ENCODE peak calls at places on chromosome 12, in nine cellular contexts. One of them, this sample, is unnamed.

GRCh38 chr12:48118491-48118890 is 673 bp upstream of the PFKM start:
- DNase-seq in mesendoderm: peak; percentile 22
- DNase-seq in tibial artery: no peak
- DNase-seq in brain microvascular endothelial cell: no peak
- DNase-seq in A549: no peak
- DNase-seq in osteoblast: no peak
- DNase-seq in H9: no peak
- DNase-seq in GM23338: peak; percentile 28
- DNase-seq in AG04450: no peak
- DNase-seq in this sample: no peak

GRCh38 chr12:16610006-16610520 is 4.1 kb upstream of the LMO3 start:
- DNase-seq in mesendoderm: peak; percentile 16
- DNase-seq in GM23338: no peak
- DNase-seq in A549: no peak
- DNase-seq in osteoblast: peak; percentile 3
- DNase-seq in H9: no peak
- DNase-seq in AG04450: no peak
- DNase-seq in tibial artery: no peak
- DNase-seq in brain microvascular endothelial cell: no peak
- DNase-seq in this sample: no peak

GRCh38 chr12:127628655-127629054 is 638.3 kb upstream of the TMEM132C start:
- DNase-seq in A549: no peak
- DNase-seq in H9: no peak
- DNase-seq in brain microvascular endothelial cell: peak; percentile 51
- DNase-seq in osteoblast: peak; percentile 81
- DNase-seq in GM23338: no peak
- DNase-seq in tibial artery: no peak
- DNase-seq in AG04450: no peak
- DNase-seq in mesendoderm: no peak
- DNase-seq in this sample: no peak

GRCh38 chr12:92248977-92249376 is 103.3 kb upstream of the BTG1 start:
- DNase-seq in AG04450: no peak
- DNase-seq in brain microvascular endothelial cell: no peak
- DNase-seq in osteoblast: no peak
- DNase-seq in H9: no peak
- DNase-seq in mesendoderm: no peak
- DNase-seq in GM23338: no peak
- DNase-seq in A549: no peak
- DNase-seq in tibial artery: no peak
- DNase-seq in this sample: no peak

GRCh38 chr12:50507930-50508329 is 3.1 kb downstream of the DIP2B start:
- DNase-seq in osteoblast: no peak
- DNase-seq in AG04450: no peak
- DNase-seq in tibial artery: no peak
- DNase-seq in H9: no peak
- DNase-seq in mesendoderm: no peak
- DNase-seq in brain microvascular endothelial cell: no peak
- DNase-seq in GM23338: no peak
- DNase-seq in A549: no peak
- DNase-seq in this sample: no peak

GRCh38 chr12:29148958-29149690 is at the start of gene FAR2:
- DNase-seq in mesendoderm: peak; percentile 83
- DNase-seq in tibial artery: peak; percentile 67
- DNase-seq in osteoblast: peak; percentile 91
- DNase-seq in H9: peak; percentile 67
- DNase-seq in brain microvascular endothelial cell: peak; percentile 34
- DNase-seq in A549: peak; percentile 16
- DNase-seq in AG04450: no peak
- DNase-seq in GM23338: peak; percentile 75
- DNase-seq in this sample: no peak

GRCh38 chr12:48442191-48442828 is 30.0 kb upstream of the ANP32D start:
- DNase-seq in mesendoderm: peak; percentile 36
- DNase-seq in tibial artery: no peak
- DNase-seq in A549: peak; percentile 15
- DNase-seq in AG04450: no peak
- DNase-seq in osteoblast: no peak
- DNase-seq in brain microvascular endothelial cell: no peak
- DNase-seq in H9: peak; percentile 60
- DNase-seq in GM23338: peak; percentile 41
- DNase-seq in this sample: no peak

GRCh38 chr12:77833329-77833728 is 2.6 kb downstream of the NAV3 start:
- DNase-seq in GM23338: no peak
- DNase-seq in osteoblast: no peak
- DNase-seq in brain microvascular endothelial cell: no peak
- DNase-seq in H9: no peak
- DNase-seq in A549: no peak
- DNase-seq in tibial artery: no peak
- DNase-seq in AG04450: no peak
- DNase-seq in mesendoderm: peak; percentile 2
- DNase-seq in this sample: no peak

GRCh38 chr12:104653730-104654328 is 197.1 kb downstream of the CHST11 start:
- DNase-seq in brain microvascular endothelial cell: no peak
- DNase-seq in osteoblast: no peak
- DNase-seq in tibial artery: no peak
- DNase-seq in A549: no peak
- DNase-seq in GM23338: peak; percentile 84
- DNase-seq in H9: peak; percentile 70
- DNase-seq in mesendoderm: peak; percentile 73
- DNase-seq in AG04450: no peak
- DNase-seq in this sample: no peak

GRCh38 chr12:90490355-90490754 is 464.6 kb downstream of the CCER1 start:
- DNase-seq in mesendoderm: peak; percentile 2
- DNase-seq in brain microvascular endothelial cell: no peak
- DNase-seq in H9: no peak
- DNase-seq in tibial artery: no peak
- DNase-seq in AG04450: no peak
- DNase-seq in GM23338: no peak
- DNase-seq in osteoblast: no peak
- DNase-seq in A549: no peak
- DNase-seq in this sample: no peak

GRCh38 chr12:45962553-45963325 is 27.6 kb downstream of the SCAF11 start:
- DNase-seq in GM23338: no peak
- DNase-seq in A549: no peak
- DNase-seq in osteoblast: no peak
- DNase-seq in tibial artery: no peak
- DNase-seq in brain microvascular endothelial cell: no peak
- DNase-seq in AG04450: no peak
- DNase-seq in mesendoderm: no peak
- DNase-seq in H9: no peak
- DNase-seq in this sample: no peak
- H3K27ac ChIP-seq in GM23338: no peak overlapping the region
- H3K27ac ChIP-seq in A549: no peak overlapping the region
- H3K27ac ChIP-seq in osteoblast: no peak overlapping the region
- H3K27ac ChIP-seq in tibial artery: no peak overlapping the region
- H3K27ac ChIP-seq in brain microvascular endothelial cell: no peak overlapping the region
- H3K27ac ChIP-seq in AG04450: no peak overlapping the region
- H3K27ac ChIP-seq in mesendoderm: no peak overlapping the region
- H3K27ac ChIP-seq in H9: no peak overlapping the region
- H3K27ac ChIP-seq in this sample: no peak overlapping the region

GRCh38 chr12:113099764-113100163 is 35.8 kb downstream of the RASAL1 start:
- DNase-seq in tibial artery: no peak
- DNase-seq in osteoblast: peak; percentile 47
- DNase-seq in AG04450: no peak
- DNase-seq in mesendoderm: no peak
- DNase-seq in GM23338: no peak
- DNase-seq in A549: no peak
- DNase-seq in H9: no peak
- DNase-seq in brain microvascular endothelial cell: no peak
- DNase-seq in this sample: no peak

GRCh38 chr12:113098428-113099028 is 37.0 kb downstream of the RASAL1 start:
- DNase-seq in tibial artery: peak; percentile 86
- DNase-seq in H9: peak; percentile 96
- DNase-seq in AG04450: peak; percentile 11
- DNase-seq in osteoblast: peak; percentile 99
- DNase-seq in A549: peak; percentile 95
- DNase-seq in brain microvascular endothelial cell: peak; percentile 71
- DNase-seq in mesendoderm: peak; percentile 94
- DNase-seq in GM23338: peak; percentile 95
- DNase-seq in this sample: peak; percentile 68

GRCh38 chr12:113096675-113097461 is 38.7 kb downstream of the RASAL1 start:
- DNase-seq in H9: no peak
- DNase-seq in tibial artery: no peak
- DNase-seq in GM23338: no peak
- DNase-seq in mesendoderm: no peak
- DNase-seq in brain microvascular endothelial cell: no peak
- DNase-seq in AG04450: no peak
- DNase-seq in A549: no peak
- DNase-seq in osteoblast: peak; percentile 48
- DNase-seq in this sample: no peak

GRCh38 chr12:113099364-113099763 is 36.2 kb downstream of the RASAL1 start:
- DNase-seq in tibial artery: no peak
- DNase-seq in brain microvascular endothelial cell: no peak
- DNase-seq in osteoblast: peak; percentile 84
- DNase-seq in mesendoderm: no peak
- DNase-seq in AG04450: no peak
- DNase-seq in GM23338: no peak
- DNase-seq in A549: no peak
- DNase-seq in H9: no peak
- DNase-seq in this sample: no peak

DNA sequence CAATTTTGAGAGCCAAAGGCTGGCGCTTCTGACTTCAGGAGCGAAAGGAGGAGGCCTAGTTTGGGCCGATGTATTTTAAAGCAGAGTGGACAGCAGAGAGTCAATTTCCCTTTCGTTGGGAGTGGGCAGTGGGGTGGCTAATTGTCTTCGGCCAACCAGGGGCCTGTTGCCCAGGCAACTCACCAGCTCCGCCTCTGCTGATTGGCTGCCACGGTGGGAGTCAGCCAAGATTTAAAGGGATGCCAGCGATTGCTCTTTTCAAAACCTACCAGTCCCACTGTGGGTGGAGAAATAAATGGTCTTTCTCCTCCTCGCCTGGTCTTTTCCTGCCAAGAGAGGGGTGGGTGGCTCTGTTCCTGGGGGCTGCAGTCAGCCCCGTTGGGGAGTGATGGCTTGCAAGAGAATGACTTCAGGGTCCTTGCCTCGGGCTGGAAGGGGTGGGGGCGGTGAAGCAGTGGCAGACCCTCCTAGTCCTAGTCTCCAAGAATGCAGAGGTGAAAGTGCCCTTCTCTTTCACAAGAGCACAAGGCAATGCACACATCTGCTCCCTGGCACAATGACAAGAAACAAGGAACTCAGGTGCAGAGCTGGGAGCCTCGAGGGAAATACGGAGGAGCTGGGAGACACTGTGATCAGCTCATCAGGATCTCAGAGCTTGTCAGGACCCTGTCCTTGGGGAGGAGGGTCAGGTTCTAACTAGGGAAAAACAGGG is 37.7 kb downstream of the RASAL1 start:
- DNase-seq in A549: no peak
- DNase-seq in brain microvascular endothelial cell: no peak
- DNase-seq in AG04450: no peak
- DNase-seq in H9: peak; percentile 82
- DNase-seq in mesendoderm: peak; percentile 53
- DNase-seq in tibial artery: no peak
- DNase-seq in GM23338: peak; percentile 62
- DNase-seq in osteoblast: peak; percentile 83
- DNase-seq in this sample: peak; percentile 75
- H3K27ac ChIP-seq in A549: no peak overlapping the region
- H3K27ac ChIP-seq in brain microvascular endothelial cell: no peak overlapping the region
- H3K27ac ChIP-seq in AG04450: no peak overlapping the region
- H3K27ac ChIP-seq in H9: no peak overlapping the region
- H3K27ac ChIP-seq in mesendoderm: no peak overlapping the region
- H3K27ac ChIP-seq in tibial artery: no peak overlapping the region
- H3K27ac ChIP-seq in GM23338: no peak overlapping the region
- H3K27ac ChIP-seq in osteoblast: no peak overlapping the region
- H3K27ac ChIP-seq in this sample: peak overlapping the region; percentile 81

GRCh38 chr12:131535779-131536178 is 175.1 kb upstream of the SFSWAP start:
- DNase-seq in osteoblast: no peak
- DNase-seq in H9: no peak
- DNase-seq in GM23338: no peak
- DNase-seq in brain microvascular endothelial cell: no peak
- DNase-seq in mesendoderm: no peak
- DNase-seq in AG04450: no peak
- DNase-seq in tibial artery: no peak
- DNase-seq in A549: no peak
- DNase-seq in this sample: no peak

GRCh38 chr12:131539381-131539780 is 171.5 kb upstream of the SFSWAP start:
- DNase-seq in osteoblast: no peak
- DNase-seq in H9: no peak
- DNase-seq in GM23338: no peak
- DNase-seq in mesendoderm: no peak
- DNase-seq in tibial artery: no peak
- DNase-seq in brain microvascular endothelial cell: no peak
- DNase-seq in AG04450: no peak
- DNase-seq in A549: no peak
- DNase-seq in this sample: no peak

GRCh38 chr12:131537267-131537920 is 173.5 kb upstream of the SFSWAP start:
- DNase-seq in H9: no peak
- DNase-seq in osteoblast: no peak
- DNase-seq in A549: no peak
- DNase-seq in GM23338: no peak
- DNase-seq in brain microvascular endothelial cell: no peak
- DNase-seq in tibial artery: no peak
- DNase-seq in AG04450: no peak
- DNase-seq in mesendoderm: peak; percentile 45
- DNase-seq in this sample: no peak

GRCh38 chr12:131536337-131536736 is 174.6 kb upstream of the SFSWAP start:
- DNase-seq in AG04450: no peak
- DNase-seq in A549: no peak
- DNase-seq in brain microvascular endothelial cell: no peak
- DNase-seq in H9: no peak
- DNase-seq in GM23338: no peak
- DNase-seq in mesendoderm: no peak
- DNase-seq in osteoblast: no peak
- DNase-seq in tibial artery: no peak
- DNase-seq in this sample: no peak

DNA sequence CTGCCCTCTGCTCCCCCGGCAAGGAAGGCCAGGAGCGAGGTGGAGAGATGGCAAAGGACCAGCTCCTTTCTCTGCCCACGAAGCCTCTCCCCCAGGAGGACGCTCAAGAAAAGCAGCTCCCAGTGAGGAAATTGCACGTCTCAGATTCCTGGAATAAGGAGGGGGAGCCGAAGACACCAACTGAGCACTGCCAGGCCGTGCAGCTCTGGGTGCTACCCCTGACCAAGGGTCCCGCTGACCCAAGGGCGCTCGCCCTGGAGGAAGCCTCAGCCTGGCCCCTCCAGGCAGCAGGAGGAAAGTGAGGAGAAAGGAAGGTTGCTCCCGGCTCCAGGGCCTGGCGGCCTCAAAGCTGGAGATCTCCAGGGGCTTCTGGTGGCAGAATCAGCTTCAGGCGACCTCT is 174.1 kb upstream of the SFSWAP start:
- DNase-seq in AG04450: no peak
- DNase-seq in mesendoderm: no peak
- DNase-seq in A549: no peak
- DNase-seq in GM23338: no peak
- DNase-seq in brain microvascular endothelial cell: no peak
- DNase-seq in tibial artery: no peak
- DNase-seq in H9: no peak
- DNase-seq in osteoblast: no peak
- DNase-seq in this sample: no peak
- H3K27ac ChIP-seq in AG04450: no peak overlapping the region
- H3K27ac ChIP-seq in mesendoderm: no peak overlapping the region
- H3K27ac ChIP-seq in A549: no peak overlapping the region
- H3K27ac ChIP-seq in GM23338: no peak overlapping the region
- H3K27ac ChIP-seq in brain microvascular endothelial cell: no peak overlapping the region
- H3K27ac ChIP-seq in tibial artery: no peak overlapping the region
- H3K27ac ChIP-seq in H9: no peak overlapping the region
- H3K27ac ChIP-seq in osteoblast: no peak overlapping the region
- H3K27ac ChIP-seq in this sample: no peak overlapping the region

DNA sequence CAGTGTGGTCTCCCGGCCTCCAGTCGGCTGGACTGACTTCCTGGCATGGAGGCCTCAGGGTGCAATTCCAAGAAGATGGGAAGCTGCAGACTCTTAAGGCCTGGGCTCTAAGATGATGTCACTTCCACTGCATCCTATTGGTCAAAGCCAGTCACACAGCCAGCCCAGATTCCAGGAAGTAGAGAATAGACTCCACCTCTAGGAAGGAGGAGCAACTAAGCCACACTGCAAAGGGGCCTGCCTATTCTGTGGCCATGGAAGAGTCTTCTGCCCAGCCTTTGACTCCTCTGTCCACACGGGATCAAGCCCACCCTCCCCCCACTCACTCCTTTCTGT is 103.9 kb upstream of the RFLNA start:
- DNase-seq in GM23338: peak; percentile 54
- DNase-seq in tibial artery: no peak
- DNase-seq in A549: no peak
- DNase-seq in mesendoderm: peak; percentile 88
- DNase-seq in AG04450: no peak
- DNase-seq in osteoblast: no peak
- DNase-seq in H9: no peak
- DNase-seq in brain microvascular endothelial cell: no peak
- DNase-seq in this sample: no peak
- H3K27ac ChIP-seq in GM23338: no peak overlapping the region
- H3K27ac ChIP-seq in tibial artery: no peak overlapping the region
- H3K27ac ChIP-seq in A549: no peak overlapping the region
- H3K27ac ChIP-seq in mesendoderm: no peak overlapping the region
- H3K27ac ChIP-seq in AG04450: no peak overlapping the region
- H3K27ac ChIP-seq in osteoblast: no peak overlapping the region
- H3K27ac ChIP-seq in H9: no peak overlapping the region
- H3K27ac ChIP-seq in brain microvascular endothelial cell: no peak overlapping the region
- H3K27ac ChIP-seq in this sample: no peak overlapping the region